ENCODE peak calls at places on chromosome 6, in nine cellular contexts. One of them, this sample, is unnamed.

GRCh38 chr6:128079026-128079425 is 178.2 kb upstream of the THEMIS start:
- DNase-seq in kidney epithelial cell: no peak
- DNase-seq in omental fat pad: no peak
- DNase-seq in PC-9: no peak
- DNase-seq in spleen: no peak
- DNase-seq in fibroblast of lung: no peak
- DNase-seq in AG09309: no peak
- DNase-seq in tibial artery: no peak
- DNase-seq in GM20000: no peak
- DNase-seq in this sample: no peak

GRCh38 chr6:117733341-117733740 is 58.1 kb downstream of the NUS1 start:
- DNase-seq in kidney epithelial cell: no peak
- DNase-seq in omental fat pad: no peak
- DNase-seq in PC-9: no peak
- DNase-seq in spleen: no peak
- DNase-seq in fibroblast of lung: no peak
- DNase-seq in AG09309: no peak
- DNase-seq in tibial artery: no peak
- DNase-seq in GM20000: no peak
- DNase-seq in this sample: no peak

GRCh38 chr6:105968230-105968954 is 117.7 kb upstream of the PRDM1 start:
- DNase-seq in kidney epithelial cell: no peak
- DNase-seq in omental fat pad: no peak
- DNase-seq in PC-9: no peak
- DNase-seq in spleen: no peak
- DNase-seq in fibroblast of lung: no peak
- DNase-seq in AG09309: no peak
- DNase-seq in tibial artery: no peak
- DNase-seq in GM20000: no peak
- DNase-seq in this sample: no peak

GRCh38 chr6:151806757-151807512 is 547 bp upstream of the ESR1 start:
- DNase-seq in kidney epithelial cell: no peak
- DNase-seq in omental fat pad: no peak
- DNase-seq in PC-9: no peak
- DNase-seq in spleen: no peak
- DNase-seq in fibroblast of lung: no peak
- DNase-seq in AG09309: no peak
- DNase-seq in tibial artery: no peak
- DNase-seq in GM20000: peak; percentile 16
- DNase-seq in this sample: peak; percentile 21

GRCh38 chr6:105504660-105505059 is 101.8 kb upstream of the PREP start:
- DNase-seq in kidney epithelial cell: no peak
- DNase-seq in omental fat pad: no peak
- DNase-seq in PC-9: no peak
- DNase-seq in spleen: no peak
- DNase-seq in fibroblast of lung: no peak
- DNase-seq in AG09309: no peak
- DNase-seq in tibial artery: no peak
- DNase-seq in GM20000: no peak
- DNase-seq in this sample: no peak

GRCh38 chr6:29641430-29642213 is 8.6 kb upstream of the GABBR1 start:
- DNase-seq in kidney epithelial cell: no peak
- DNase-seq in omental fat pad: no peak
- DNase-seq in PC-9: peak; percentile 12
- DNase-seq in spleen: no peak
- DNase-seq in fibroblast of lung: no peak
- DNase-seq in AG09309: no peak
- DNase-seq in tibial artery: no peak
- DNase-seq in GM20000: no peak
- DNase-seq in this sample: no peak

GRCh38 chr6:41504526-41505021 is 41.6 kb upstream of the FOXP4 start:
- DNase-seq in kidney epithelial cell: no peak
- DNase-seq in omental fat pad: no peak
- DNase-seq in PC-9: no peak
- DNase-seq in spleen: no peak
- DNase-seq in fibroblast of lung: peak; percentile 42
- DNase-seq in AG09309: no peak
- DNase-seq in tibial artery: no peak
- DNase-seq in GM20000: peak; percentile 64
- DNase-seq in this sample: peak; percentile 54

GRCh38 chr6:159464827-159465226 is 228.2 kb downstream of the SOD2 start:
- DNase-seq in kidney epithelial cell: no peak
- DNase-seq in omental fat pad: no peak
- DNase-seq in PC-9: no peak
- DNase-seq in spleen: no peak
- DNase-seq in fibroblast of lung: no peak
- DNase-seq in AG09309: no peak
- DNase-seq in tibial artery: no peak
- DNase-seq in GM20000: no peak
- DNase-seq in this sample: no peak

GRCh38 chr6:129863664-129864063 is 2.5 kb upstream of the TMEM244 start:
- DNase-seq in kidney epithelial cell: no peak
- DNase-seq in omental fat pad: no peak
- DNase-seq in PC-9: peak; percentile 26
- DNase-seq in spleen: no peak
- DNase-seq in fibroblast of lung: peak; percentile 43
- DNase-seq in AG09309: no peak
- DNase-seq in tibial artery: no peak
- DNase-seq in GM20000: no peak
- DNase-seq in this sample: no peak

GRCh38 chr6:30818426-30818841 is 65.9 kb upstream of the DDR1 start:
- DNase-seq in kidney epithelial cell: no peak
- DNase-seq in omental fat pad: no peak
- DNase-seq in PC-9: peak; percentile 61
- DNase-seq in spleen: no peak
- DNase-seq in fibroblast of lung: peak; percentile 89
- DNase-seq in AG09309: peak; percentile 84
- DNase-seq in tibial artery: no peak
- DNase-seq in GM20000: no peak
- DNase-seq in this sample: no peak

GRCh38 chr6:30819287-30819917 is 64.9 kb upstream of the DDR1 start:
- DNase-seq in kidney epithelial cell: no peak
- DNase-seq in omental fat pad: no peak
- DNase-seq in PC-9: no peak
- DNase-seq in spleen: no peak
- DNase-seq in fibroblast of lung: no peak
- DNase-seq in AG09309: no peak
- DNase-seq in tibial artery: no peak
- DNase-seq in GM20000: no peak
- DNase-seq in this sample: no peak

GRCh38 chr6:30816791-30817739 is 67.3 kb upstream of the DDR1 start:
- DNase-seq in kidney epithelial cell: no peak
- DNase-seq in omental fat pad: no peak
- DNase-seq in PC-9: no peak
- DNase-seq in spleen: no peak
- DNase-seq in fibroblast of lung: no peak
- DNase-seq in AG09309: no peak
- DNase-seq in tibial artery: no peak
- DNase-seq in GM20000: peak; percentile 70
- DNase-seq in this sample: peak; percentile 65

GRCh38 chr6:30821862-30822784 is 62.2 kb upstream of the DDR1 start:
- DNase-seq in kidney epithelial cell: no peak
- DNase-seq in omental fat pad: no peak
- DNase-seq in PC-9: no peak
- DNase-seq in spleen: no peak
- DNase-seq in fibroblast of lung: peak; percentile 58
- DNase-seq in AG09309: no peak
- DNase-seq in tibial artery: no peak
- DNase-seq in GM20000: peak; percentile 61
- DNase-seq in this sample: peak; percentile 52

DNA sequence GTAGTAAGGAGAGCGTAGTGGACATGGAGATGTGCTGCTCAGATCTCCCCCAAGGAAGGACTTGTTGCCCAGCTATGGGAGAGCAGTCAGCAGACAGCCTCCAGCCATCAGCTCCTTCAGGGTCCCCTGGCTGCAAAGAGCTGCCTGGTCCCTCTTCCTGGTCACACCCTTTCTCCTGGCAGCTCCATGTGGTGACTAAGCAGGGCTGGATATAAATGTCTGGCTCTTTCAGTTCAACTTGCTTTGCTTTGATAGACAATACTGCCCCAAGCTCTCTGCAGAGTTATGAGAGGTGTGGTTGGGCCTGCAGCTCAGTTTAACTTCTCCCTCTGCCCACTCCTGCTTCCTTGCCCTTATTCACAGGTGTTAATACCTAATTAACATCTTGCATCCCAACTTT is 64.1 kb upstream of the DDR1 start:
- DNase-seq in kidney epithelial cell: no peak
- DNase-seq in omental fat pad: no peak
- DNase-seq in PC-9: peak; percentile 80
- DNase-seq in spleen: no peak
- DNase-seq in fibroblast of lung: peak; percentile 88
- DNase-seq in AG09309: peak; percentile 75
- DNase-seq in tibial artery: peak; percentile 75
- DNase-seq in GM20000: no peak
- DNase-seq in this sample: no peak
- TF ChIP-seq CTCF in kidney epithelial cell: peak; percentile 18
- TF ChIP-seq CTCF in omental fat pad: no peak
- TF ChIP-seq CTCF in PC-9: no peak
- TF ChIP-seq CTCF in spleen: no peak
- TF ChIP-seq CTCF in fibroblast of lung: no peak
- TF ChIP-seq CTCF in AG09309: peak; percentile 38
- TF ChIP-seq CTCF in tibial artery: no peak
- TF ChIP-seq CTCF in GM20000: no peak
- TF ChIP-seq CTCF in this sample: no peak

DNA sequence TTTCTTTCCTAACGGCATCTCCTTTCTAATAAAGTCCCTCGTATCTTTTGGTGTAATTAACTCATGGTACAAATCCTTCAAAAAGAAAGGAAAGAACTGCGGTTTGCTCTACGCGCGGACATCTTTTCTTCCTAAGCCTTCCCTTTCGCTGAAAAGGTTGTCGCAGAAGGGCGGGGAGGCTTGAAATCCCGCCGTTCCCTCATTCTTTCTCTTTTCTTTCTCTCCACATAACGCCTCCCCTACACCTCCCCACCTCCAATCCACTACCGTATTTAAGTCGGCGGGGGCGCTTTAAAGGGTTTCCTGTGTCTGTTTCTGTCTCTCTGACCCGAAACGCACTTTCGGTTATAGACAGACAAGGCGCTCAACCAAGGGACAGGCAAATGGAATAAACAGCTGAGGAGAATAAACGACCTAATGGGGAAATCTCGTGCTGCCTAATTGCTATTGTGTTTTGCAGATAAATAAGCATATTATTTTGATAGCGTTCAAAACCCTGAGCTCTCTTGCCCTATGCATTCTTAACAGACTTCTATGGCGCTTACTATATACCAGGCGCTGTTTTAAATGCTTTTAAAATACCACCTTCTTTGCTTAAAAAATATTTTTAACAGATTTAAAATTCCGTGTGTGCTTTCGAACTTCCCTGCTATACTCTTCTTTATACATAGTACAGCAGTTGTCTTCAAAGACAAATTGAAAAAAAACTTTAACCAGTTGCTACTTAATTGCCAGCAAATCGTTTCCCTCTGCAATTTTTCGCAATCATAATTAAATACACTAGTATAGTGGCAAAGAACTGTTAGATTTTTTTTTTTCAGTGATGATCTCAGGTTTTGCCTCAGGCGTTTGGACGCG is 2.5 kb upstream of the HEY2 start:
- DNase-seq in kidney epithelial cell: no peak
- DNase-seq in omental fat pad: no peak
- DNase-seq in PC-9: peak; percentile 18
- DNase-seq in spleen: peak; percentile 83
- DNase-seq in fibroblast of lung: peak; percentile 50
- DNase-seq in AG09309: no peak
- DNase-seq in tibial artery: peak; percentile 92
- DNase-seq in GM20000: peak; percentile 76
- DNase-seq in this sample: peak; percentile 60
- TF ChIP-seq CTCF in kidney epithelial cell: no peak
- TF ChIP-seq CTCF in omental fat pad: no peak
- TF ChIP-seq CTCF in PC-9: no peak
- TF ChIP-seq CTCF in spleen: no peak
- TF ChIP-seq CTCF in fibroblast of lung: no peak
- TF ChIP-seq CTCF in AG09309: no peak
- TF ChIP-seq CTCF in tibial artery: peak; percentile 10
- TF ChIP-seq CTCF in GM20000: no peak
- TF ChIP-seq CTCF in this sample: no peak

DNA sequence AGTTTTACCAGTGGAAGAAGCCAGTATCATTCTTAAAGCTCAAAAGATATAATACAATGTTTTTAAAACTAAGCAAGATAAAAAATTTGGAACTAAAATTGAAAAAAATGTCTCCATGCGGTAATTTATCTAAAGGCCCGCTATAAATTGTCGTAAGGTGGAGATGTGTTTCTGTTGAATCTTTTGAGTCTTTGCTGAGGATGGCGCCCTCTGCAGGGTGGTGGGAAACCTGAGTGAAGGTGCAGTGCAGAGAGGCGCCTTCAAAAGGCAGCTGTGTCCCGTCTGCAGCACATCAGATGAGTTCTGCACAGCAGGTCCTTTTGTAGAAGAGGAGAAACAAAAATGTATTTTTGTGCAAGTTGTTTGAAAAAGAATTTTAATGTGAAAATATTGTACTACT is 29.4 kb upstream of the KIF25 start:
- DNase-seq in kidney epithelial cell: no peak
- DNase-seq in omental fat pad: no peak
- DNase-seq in PC-9: no peak
- DNase-seq in spleen: no peak
- DNase-seq in fibroblast of lung: no peak
- DNase-seq in AG09309: no peak
- DNase-seq in tibial artery: no peak
- DNase-seq in GM20000: no peak
- DNase-seq in this sample: no peak
- TF ChIP-seq CTCF in kidney epithelial cell: peak; percentile 62
- TF ChIP-seq CTCF in omental fat pad: no peak
- TF ChIP-seq CTCF in PC-9: peak; percentile 62
- TF ChIP-seq CTCF in spleen: no peak
- TF ChIP-seq CTCF in fibroblast of lung: no peak
- TF ChIP-seq CTCF in AG09309: peak; percentile 37
- TF ChIP-seq CTCF in tibial artery: no peak
- TF ChIP-seq CTCF in GM20000: no peak
- TF ChIP-seq CTCF in this sample: peak; percentile 27

GRCh38 chr6:168062346-168063289 is 16.4 kb downstream of the FRMD1 start:
- DNase-seq in kidney epithelial cell: no peak
- DNase-seq in omental fat pad: no peak
- DNase-seq in PC-9: no peak
- DNase-seq in spleen: no peak
- DNase-seq in fibroblast of lung: no peak
- DNase-seq in AG09309: no peak
- DNase-seq in tibial artery: no peak
- DNase-seq in GM20000: no peak
- DNase-seq in this sample: no peak
- TF ChIP-seq CTCF in kidney epithelial cell: no peak
- TF ChIP-seq CTCF in omental fat pad: no peak
- TF ChIP-seq CTCF in PC-9: no peak
- TF ChIP-seq CTCF in spleen: no peak
- TF ChIP-seq CTCF in fibroblast of lung: no peak
- TF ChIP-seq CTCF in AG09309: no peak
- TF ChIP-seq CTCF in tibial artery: no peak
- TF ChIP-seq CTCF in GM20000: no peak
- TF ChIP-seq CTCF in this sample: no peak